ENCODE peak calls at places on chromosomes 4 and X, in nine cellular contexts. K is cardiac fibroblast, U is heart left ventricle, Z is erythroblast, L is pancreas, H is A549, N is lung microvascular endothelial cell, I is psoas muscle, R is AG04449. S is an unnamed sample.

GRCh38 chr4:42673084-42673429 is 16.2 kb upstream of the ATP8A1 start:
- DNase-seq in K (peak; percentile 59), L (no peak), U (peak; percentile 28), Z (no peak), R (no peak), N (no peak), H (no peak), I (peak; percentile 27), S (peak; percentile 12)

GRCh38 chrX:135327299-135327698 is 18.0 kb downstream of the ETDC start:
- DNase-seq in R (peak; percentile 59), U (no peak), I (no peak), H (peak; percentile 9), K (peak; percentile 86), L (no peak), N (peak; percentile 76), Z (peak; percentile 4), S (no peak)

GRCh38 chr4:118915468-118915867 is 26.8 kb downstream of the SYNPO2 start:
- DNase-seq in I (no peak), U (no peak), Z (no peak), H (no peak), R (no peak), N (no peak), K (no peak), L (no peak), S (no peak)

GRCh38 chrX:41558531-41558930 is 111.4 kb downstream of the NYX start:
- DNase-seq in I (no peak), R (no peak), L (no peak), K (peak; percentile 45), N (peak; percentile 39), U (no peak), H (peak; percentile 29), Z (peak; percentile 55), S (no peak)

GRCh38 chr4:89765966-89766365 is 71.0 kb downstream of the SNCA start:
- DNase-seq in U (peak; percentile 55), R (peak; percentile 49), I (no peak), Z (no peak), H (no peak), N (peak; percentile 65), K (peak; percentile 93), L (no peak), S (no peak)

GRCh38 chr4:128782076-128782715 is 27.3 kb upstream of the JADE1 start:
- DNase-seq in H (peak; percentile 38), Z (peak; percentile 45), N (no peak), U (no peak), R (no peak), K (no peak), I (peak; percentile 36), L (no peak), S (peak; percentile 8)

GRCh38 chr4:176805155-176805554 is 12.4 kb upstream of the VEGFC start:
- DNase-seq in K (peak; percentile 82), Z (no peak), H (no peak), U (no peak), R (peak; percentile 68), N (no peak), L (no peak), I (no peak), S (no peak)

GRCh38 chr4:4791299-4791798 is 68.1 kb upstream of the MSX1 start:
- DNase-seq in R (no peak), N (no peak), L (no peak), K (no peak), U (no peak), H (no peak), I (no peak), Z (no peak), S (no peak)

GRCh38 chr4:110644008-110644407 is 21.1 kb upstream of the PITX2 start:
- DNase-seq in R (no peak), U (no peak), H (no peak), N (no peak), L (no peak), K (no peak), Z (no peak), I (no peak), S (no peak)

GRCh38 chr4:1187182-1187581 is 14.8 kb upstream of the SPON2 start:
- DNase-seq in R (no peak), N (peak; percentile 32), L (no peak), Z (no peak), U (no peak), K (no peak), I (no peak), H (no peak), S (no peak)

GRCh38 chr4:173489514-173489913 is 40.5 kb downstream of the HAND2 start:
- DNase-seq in U (no peak), K (peak; percentile 72), R (peak; percentile 86), H (no peak), L (no peak), I (no peak), N (no peak), Z (no peak), S (no peak)

GRCh38 chr4:54658321-54659093 is 750 bp downstream of the KIT start:
- DNase-seq in Z (peak; percentile 85), K (peak; percentile 34), H (peak; percentile 17), I (peak; percentile 52), L (peak; percentile 82), R (no peak), N (peak; percentile 50), U (peak; percentile 53), S (no peak)

GRCh38 chr4:124464836-124465235 is 247.7 kb downstream of the ANKRD50 start:
- DNase-seq in N (no peak), L (no peak), R (no peak), U (no peak), I (no peak), H (no peak), Z (no peak), K (no peak), S (no peak)

GRCh38 chrX:8548446-8548845 is 83.8 kb downstream of the VCX3B start:
- DNase-seq in K (no peak), L (no peak), N (no peak), I (no peak), Z (no peak), R (no peak), H (no peak), U (no peak), S (no peak)

GRCh38 chr4:137343221-137343620 is 189.1 kb downstream of the PCDH18 start:
- DNase-seq in H (no peak), Z (no peak), I (no peak), U (no peak), N (no peak), K (no peak), R (peak; percentile 14), L (no peak), S (no peak)

GRCh38 chr4:6443035-6444023 is 29.1 kb downstream of the PPP2R2C start:
- DNase-seq in K (no peak), U (no peak), L (no peak), N (no peak), Z (no peak), R (no peak), H (no peak), I (no peak), S (no peak)

GRCh38 chrX:24285082-24285481 is 28.8 kb downstream of the SUPT20HL2 start:
- DNase-seq in L (no peak), I (no peak), H (peak; percentile 20), N (no peak), K (peak; percentile 26), Z (peak; percentile 0), U (no peak), R (no peak), S (no peak)

GRCh38 chrX:151789179-151789800 is 54.7 kb downstream of the CNGA2 start:
- DNase-seq in Z (no peak), L (no peak), R (peak; percentile 29), U (peak; percentile 27), N (peak; percentile 65), K (peak; percentile 78), H (peak; percentile 45), I (peak; percentile 71), S (no peak)

GRCh38 chr4:153296424-153296823 is 48.1 kb upstream of the MND1 start:
- DNase-seq in Z (no peak), H (no peak), K (peak; percentile 34), L (no peak), U (no peak), I (no peak), R (peak; percentile 61), N (no peak), S (no peak)

GRCh38 chr4:52984469-52984868 is 122.4 kb downstream of the RASL11B start:
- DNase-seq in I (no peak), N (no peak), U (no peak), Z (no peak), K (peak; percentile 38), R (no peak), L (no peak), H (no peak), S (no peak)

GRCh38 chr4:177047070-177047850 is 254.5 kb upstream of the VEGFC start:
- DNase-seq in L (peak; percentile 38), N (peak; percentile 86), Z (peak; percentile 64), I (peak; percentile 40), U (peak; percentile 47), K (peak; percentile 85), H (peak; percentile 78), R (peak; percentile 16), S (peak; percentile 34)

GRCh38 chrX:110989447-110989846 is 106.5 kb upstream of the PAK3 start:
- DNase-seq in U (no peak), Z (no peak), I (no peak), R (no peak), K (no peak), H (no peak), L (no peak), N (no peak), S (no peak)

GRCh38 chr4:52560844-52561280 is 98.2 kb downstream of the USP46 start:
- DNase-seq in Z (no peak), K (peak; percentile 41), U (no peak), R (peak; percentile 24), H (no peak), I (no peak), N (no peak), L (no peak), S (no peak)

GRCh38 chr4:44186850-44187246 is 261.8 kb downstream of the KCTD8 start:
- DNase-seq in K (no peak), I (no peak), L (no peak), R (no peak), U (no peak), H (no peak), Z (no peak), N (no peak), S (no peak)

GRCh38 chr4:182017038-182017437 is 226.2 kb upstream of the TENM3 start:
- DNase-seq in K (no peak), L (no peak), N (no peak), I (no peak), U (no peak), Z (no peak), H (no peak), R (no peak), S (no peak)

GRCh38 chrX:94908171-94908570 is 1234.2 kb downstream of the FAM133A start:
- DNase-seq in H (no peak), K (no peak), N (no peak), Z (no peak), L (no peak), R (no peak), I (no peak), U (peak; percentile 16), S (no peak)

GRCh38 chrX:7047951-7048350 is 99.6 kb upstream of the STS start:
- DNase-seq in L (no peak), R (no peak), H (no peak), U (no peak), K (no peak), Z (no peak), I (no peak), N (no peak), S (no peak)

GRCh38 chr4:622071-622995 is 3.0 kb upstream of the PDE6B start:
- DNase-seq in N (no peak), R (no peak), L (no peak), U (no peak), Z (peak; percentile 45), K (no peak), H (no peak), I (no peak), S (no peak)

GRCh38 chr4:10296730-10297129 is 160.5 kb downstream of the ZNF518B start:
- DNase-seq in K (peak; percentile 46), U (no peak), Z (no peak), R (peak; percentile 9), I (no peak), H (no peak), N (no peak), L (no peak), S (no peak)

GRCh38 chr4:140315970-140316369 is 57.5 kb upstream of the SCOC start:
- DNase-seq in U (no peak), R (no peak), I (no peak), Z (no peak), K (no peak), H (no peak), L (no peak), N (no peak), S (no peak)

GRCh38 chrX:46647251-46647650 is 73.7 kb downstream of the CHST7 start:
- DNase-seq in L (no peak), R (no peak), H (peak; percentile 5), N (no peak), K (no peak), I (no peak), Z (no peak), U (no peak), S (no peak)